ENCODE peak calls at places on chromosomes 1 and 21, in six cellular contexts. X is ovary, N is mesenchymal stem cell, G is thyroid gland, U is iPS DF 6.9, M is psoas muscle. V is an unnamed sample.

GRCh38 chr21:16423921-16424320 is 694.1 kb downstream of the USP25 start:
- DNase-seq in X (no peak), N (no peak), G (no peak), U (no peak), M (no peak), V (no peak)

GRCh38 chr1:59678065-59678808 is 136.5 kb upstream of the HOOK1 start:
- DNase-seq in X (no peak), N (no peak), G (no peak), U (no peak), M (no peak), V (no peak)

GRCh38 chr1:98940680-98941079 is 64.0 kb downstream of the PLPPR5 start:
- DNase-seq in X (no peak), N (no peak), G (no peak), U (no peak), M (no peak), V (no peak)

GRCh38 chr1:24189528-24189927 is 2.4 kb upstream of the IFNLR1 start:
- DNase-seq in X (no peak), N (no peak), G (no peak), U (no peak), M (no peak), V (no peak)

GRCh38 chr1:156691665-156692408 is 13.5 kb downstream of the CRABP2 start:
- DNase-seq in X (no peak), N (peak; percentile 50), G (peak; percentile 40), U (no peak), M (no peak), V (no peak)

GRCh38 chr1:86472165-86472564 is 3.4 kb downstream of the CLCA1 start:
- DNase-seq in X (no peak), N (no peak), G (no peak), U (no peak), M (no peak), V (no peak)

GRCh38 chr1:208243522-208243850 is 698 bp downstream of the PLXNA2 start:
- DNase-seq in X (no peak), N (no peak), G (no peak), U (no peak), M (no peak), V (no peak)

GRCh38 chr1:167790117-167790516 is 68.3 kb downstream of the MPZL1 start:
- DNase-seq in X (no peak), N (no peak), G (peak; percentile 34), U (no peak), M (no peak), V (no peak)

GRCh38 chr1:156741613-156741983 is 710 bp upstream of the MRPL24 start:
- DNase-seq in X (no peak), N (no peak), G (no peak), U (no peak), M (no peak), V (no peak)

GRCh38 chr1:163054056-163054706 is 15.0 kb upstream of the RGS4 start:
- DNase-seq in X (no peak), N (no peak), G (peak; percentile 79), U (no peak), M (no peak), V (no peak)

GRCh38 chr1:44594871-44595735 is 79.2 kb downstream of the TMEM53 start:
- DNase-seq in X (peak; percentile 36), N (peak; percentile 54), G (peak; percentile 78), U (no peak), M (peak; percentile 79), V (peak; percentile 78)

GRCh38 chr1:233010164-233010563 is 59.8 kb downstream of the NTPCR start:
- DNase-seq in X (no peak), N (peak; percentile 4), G (no peak), U (no peak), M (no peak), V (no peak)

GRCh38 chr21:42309753-42310213 is 5.4 kb downstream of the TFF3 start:
- DNase-seq in X (peak; percentile 20), N (peak; percentile 12), G (peak; percentile 79), U (peak; percentile 45), M (peak; percentile 51), V (peak; percentile 64)

GRCh38 chr1:228194436-228194835 is 13.4 kb upstream of the OBSCN start:
- DNase-seq in X (no peak), N (no peak), G (no peak), U (no peak), M (no peak), V (no peak)

GRCh38 chr1:204110894-204111633 is 38.1 kb downstream of the SOX13 start:
- DNase-seq in X (no peak), N (no peak), G (no peak), U (no peak), M (no peak), V (no peak)

GRCh38 chr1:204104331-204105222 is 31.7 kb downstream of the SOX13 start:
- DNase-seq in X (no peak), N (peak; percentile 47), G (no peak), U (no peak), M (no peak), V (no peak)

GRCh38 chr1:204106825-204107224 is 33.9 kb downstream of the SOX13 start:
- DNase-seq in X (no peak), N (no peak), G (no peak), U (no peak), M (no peak), V (no peak)

GRCh38 chr1:204108312-204109141 is 35.6 kb downstream of the SOX13 start:
- DNase-seq in X (no peak), N (no peak), G (no peak), U (peak; percentile 66), M (no peak), V (no peak)

GRCh38 chr1:204107892-204108291 is 35.0 kb downstream of the SOX13 start:
- DNase-seq in X (no peak), N (no peak), G (no peak), U (no peak), M (no peak), V (no peak)
- H3K4me1 ChIP-seq in X (peaks cover 6% of the 10 kb centered on the region), N (peaks cover 11% of the 10 kb centered on the region), G (peaks cover 31% of the 10 kb centered on the region), U (peaks cover 29% of the 10 kb centered on the region), M (peaks cover 50% of the 10 kb centered on the region), V (peaks cover 28% of the 10 kb centered on the region)

GRCh38 chr1:45954401-45954847 is 151.0 kb downstream of the MAST2 start:
- DNase-seq in X (no peak), N (peak; percentile 87), G (no peak), U (no peak), M (no peak), V (no peak)
- H3K27ac ChIP-seq in X (no peak overlapping the region), N (peak overlapping the region; percentile 92), G (no peak overlapping the region), U (no peak overlapping the region), M (peak overlapping the region; percentile 90), V (peak overlapping the region; percentile 27)

GRCh38 chr1:52706941-52707926 is 9.1 kb upstream of the COA7 start:
- DNase-seq in X (no peak), N (no peak), G (no peak), U (no peak), M (peak; percentile 52), V (no peak)

GRCh38 chr1:52706136-52706670 is 8.1 kb upstream of the COA7 start:
- DNase-seq in X (no peak), N (no peak), G (no peak), U (no peak), M (no peak), V (no peak)

GRCh38 chr1:52702886-52703787 is 5.0 kb upstream of the COA7 start:
- DNase-seq in X (peak; percentile 84), N (peak; percentile 95), G (peak; percentile 92), U (peak; percentile 92), M (peak; percentile 92), V (peak; percentile 78)

GRCh38 chr1:52709016-52709415 is 10.9 kb upstream of the COA7 start:
- DNase-seq in X (no peak), N (no peak), G (no peak), U (no peak), M (no peak), V (no peak)

GRCh38 chr1:52707927-52708655 is 9.9 kb upstream of the COA7 start:
- DNase-seq in X (no peak), N (peak; percentile 46), G (no peak), U (no peak), M (no peak), V (no peak)
- H3K4me3 ChIP-seq in X (no peak overlapping the region), N (peak overlapping the region; percentile 42), G (no peak overlapping the region), U (no peak overlapping the region), M (no peak overlapping the region), V (no peak overlapping the region)

DNA sequence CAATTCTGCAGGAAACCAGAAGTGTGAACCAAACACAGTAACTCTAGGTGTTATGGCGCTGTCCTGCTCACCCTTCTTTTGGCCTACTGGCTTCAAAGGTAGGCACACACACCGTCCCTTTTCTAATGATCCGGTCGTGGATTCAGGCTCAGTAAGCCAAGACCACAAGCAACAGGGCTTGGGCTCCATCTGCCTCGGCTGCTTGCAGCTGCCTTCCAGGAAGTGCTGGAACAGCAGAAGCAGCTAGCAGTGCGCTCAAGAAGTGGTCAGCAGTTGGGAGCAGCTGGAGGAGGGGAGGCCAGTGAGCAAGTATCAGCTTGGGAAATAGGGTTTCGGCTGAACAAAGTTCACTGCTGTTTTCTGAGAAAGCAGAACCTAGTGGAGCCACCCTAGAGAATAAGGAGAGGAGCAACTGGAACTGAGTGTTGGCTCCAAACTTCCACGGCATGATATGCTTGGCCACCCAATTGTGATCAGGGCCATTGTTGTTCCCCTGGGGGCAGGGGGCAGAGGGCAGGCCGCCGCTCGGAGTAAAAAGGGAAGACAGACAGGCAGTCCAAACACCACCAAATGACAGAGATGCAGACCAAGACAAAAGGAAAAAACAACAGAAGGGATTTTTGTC is 173.4 kb downstream of the TOMM20 start:
- DNase-seq in X (no peak), N (peak; percentile 76), G (peak; percentile 74), U (no peak), M (peak; percentile 68), V (no peak)
- H3K4me1 ChIP-seq in X (peaks cover 2% of the 10 kb centered on the region), N (peaks cover 42% of the 10 kb centered on the region), G (peaks cover 11% of the 10 kb centered on the region), U (peaks cover 7% of the 10 kb centered on the region), M (peaks cover 36% of the 10 kb centered on the region), V (peaks cover 26% of the 10 kb centered on the region)

V was measured in CD8-positive, alpha-beta memory T cell.